ENCODE peak calls at places on chromosomes 4 and X, in eight cellular contexts. One of them, this sample, is unnamed.

GRCh38 chr4:129751646-129752045 is 655.7 kb downstream of the C4orf33 start:
- DNase-seq in psoas muscle: no peak
- DNase-seq in stimulated activated CD4-positive, alpha-beta T cell treated with anti-CD3 and anti-CD28 coated beads, Interleukin-15, amount 100 ng/mL, for 48 hours: no peak
- DNase-seq in activated gamma-delta T cell treated with Interleukin-2 at 50 U/mL for 16 hours: no peak
- DNase-seq in activated CD4-positive, alpha-beta T cell treated with anti-CD3 and anti-CD28 coated beads, Interleukin-2, amount 10 ng/mL, durations not matched to agents 7 days and 5 days: no peak
- DNase-seq in tibial artery: no peak
- DNase-seq in D341Med: no peak
- DNase-seq in AG20443: no peak
- DNase-seq in this sample: no peak

GRCh38 chrX:42269186-42269585 is 345.8 kb upstream of the CASK start:
- DNase-seq in D341Med: no peak
- DNase-seq in activated CD4-positive, alpha-beta T cell treated with anti-CD3 and anti-CD28 coated beads, Interleukin-2, amount 10 ng/mL, durations not matched to agents 7 days and 5 days: no peak
- DNase-seq in psoas muscle: no peak
- DNase-seq in activated gamma-delta T cell treated with Interleukin-2 at 50 U/mL for 16 hours: no peak
- DNase-seq in AG20443: no peak
- DNase-seq in stimulated activated CD4-positive, alpha-beta T cell treated with anti-CD3 and anti-CD28 coated beads, Interleukin-15, amount 100 ng/mL, for 48 hours: no peak
- DNase-seq in tibial artery: no peak
- DNase-seq in this sample: no peak

GRCh38 chr4:99207911-99208718 is 10.9 kb downstream of the ADH6 start:
- DNase-seq in AG20443: no peak
- DNase-seq in stimulated activated CD4-positive, alpha-beta T cell treated with anti-CD3 and anti-CD28 coated beads, Interleukin-15, amount 100 ng/mL, for 48 hours: no peak
- DNase-seq in psoas muscle: no peak
- DNase-seq in activated CD4-positive, alpha-beta T cell treated with anti-CD3 and anti-CD28 coated beads, Interleukin-2, amount 10 ng/mL, durations not matched to agents 7 days and 5 days: no peak
- DNase-seq in tibial artery: no peak
- DNase-seq in D341Med: no peak
- DNase-seq in activated gamma-delta T cell treated with Interleukin-2 at 50 U/mL for 16 hours: no peak
- DNase-seq in this sample: no peak

GRCh38 chr4:140156529-140157171 is 2.7 kb upstream of the MAML3 start:
- DNase-seq in D341Med: no peak
- DNase-seq in tibial artery: no peak
- DNase-seq in AG20443: no peak
- DNase-seq in activated CD4-positive, alpha-beta T cell treated with anti-CD3 and anti-CD28 coated beads, Interleukin-2, amount 10 ng/mL, durations not matched to agents 7 days and 5 days: peak
- DNase-seq in activated gamma-delta T cell treated with Interleukin-2 at 50 U/mL for 16 hours: no peak
- DNase-seq in psoas muscle: no peak
- DNase-seq in stimulated activated CD4-positive, alpha-beta T cell treated with anti-CD3 and anti-CD28 coated beads, Interleukin-15, amount 100 ng/mL, for 48 hours: no peak
- DNase-seq in this sample: no peak

GRCh38 chr4:48780867-48781219 is 764 bp upstream of the FRYL start:
- DNase-seq in psoas muscle: peak
- DNase-seq in D341Med: no peak
- DNase-seq in activated CD4-positive, alpha-beta T cell treated with anti-CD3 and anti-CD28 coated beads, Interleukin-2, amount 10 ng/mL, durations not matched to agents 7 days and 5 days: peak
- DNase-seq in stimulated activated CD4-positive, alpha-beta T cell treated with anti-CD3 and anti-CD28 coated beads, Interleukin-15, amount 100 ng/mL, for 48 hours: peak
- DNase-seq in AG20443: peak
- DNase-seq in activated gamma-delta T cell treated with Interleukin-2 at 50 U/mL for 16 hours: peak
- DNase-seq in tibial artery: no peak
- DNase-seq in this sample: no peak

GRCh38 chr4:9771069-9771468 is 10.4 kb upstream of the DRD5 start:
- DNase-seq in activated CD4-positive, alpha-beta T cell treated with anti-CD3 and anti-CD28 coated beads, Interleukin-2, amount 10 ng/mL, durations not matched to agents 7 days and 5 days: no peak
- DNase-seq in activated gamma-delta T cell treated with Interleukin-2 at 50 U/mL for 16 hours: no peak
- DNase-seq in AG20443: no peak
- DNase-seq in psoas muscle: no peak
- DNase-seq in stimulated activated CD4-positive, alpha-beta T cell treated with anti-CD3 and anti-CD28 coated beads, Interleukin-15, amount 100 ng/mL, for 48 hours: no peak
- DNase-seq in D341Med: no peak
- DNase-seq in tibial artery: no peak
- DNase-seq in this sample: no peak

GRCh38 chr4:80423553-80424224 is 88.2 kb downstream of the CFAP299 start:
- DNase-seq in stimulated activated CD4-positive, alpha-beta T cell treated with anti-CD3 and anti-CD28 coated beads, Interleukin-15, amount 100 ng/mL, for 48 hours: no peak
- DNase-seq in tibial artery: no peak
- DNase-seq in AG20443: peak
- DNase-seq in activated gamma-delta T cell treated with Interleukin-2 at 50 U/mL for 16 hours: no peak
- DNase-seq in activated CD4-positive, alpha-beta T cell treated with anti-CD3 and anti-CD28 coated beads, Interleukin-2, amount 10 ng/mL, durations not matched to agents 7 days and 5 days: no peak
- DNase-seq in D341Med: no peak
- DNase-seq in psoas muscle: no peak
- DNase-seq in this sample: no peak

GRCh38 chr4:24657768-24658617 is 73.6 kb upstream of the DHX15 start:
- DNase-seq in stimulated activated CD4-positive, alpha-beta T cell treated with anti-CD3 and anti-CD28 coated beads, Interleukin-15, amount 100 ng/mL, for 48 hours: no peak
- DNase-seq in psoas muscle: no peak
- DNase-seq in tibial artery: no peak
- DNase-seq in activated gamma-delta T cell treated with Interleukin-2 at 50 U/mL for 16 hours: no peak
- DNase-seq in activated CD4-positive, alpha-beta T cell treated with anti-CD3 and anti-CD28 coated beads, Interleukin-2, amount 10 ng/mL, durations not matched to agents 7 days and 5 days: peak
- DNase-seq in AG20443: peak
- DNase-seq in D341Med: no peak
- DNase-seq in this sample: peak

GRCh38 chr4:3747582-3747906 is 18.6 kb upstream of the ADRA2C start:
- DNase-seq in tibial artery: no peak
- DNase-seq in stimulated activated CD4-positive, alpha-beta T cell treated with anti-CD3 and anti-CD28 coated beads, Interleukin-15, amount 100 ng/mL, for 48 hours: no peak
- DNase-seq in D341Med: peak
- DNase-seq in activated gamma-delta T cell treated with Interleukin-2 at 50 U/mL for 16 hours: peak
- DNase-seq in activated CD4-positive, alpha-beta T cell treated with anti-CD3 and anti-CD28 coated beads, Interleukin-2, amount 10 ng/mL, durations not matched to agents 7 days and 5 days: no peak
- DNase-seq in psoas muscle: no peak
- DNase-seq in AG20443: peak
- DNase-seq in this sample: no peak

GRCh38 chr4:145177511-145177905 is 2.9 kb downstream of the OTUD4 start:
- DNase-seq in tibial artery: no peak
- DNase-seq in activated gamma-delta T cell treated with Interleukin-2 at 50 U/mL for 16 hours: no peak
- DNase-seq in activated CD4-positive, alpha-beta T cell treated with anti-CD3 and anti-CD28 coated beads, Interleukin-2, amount 10 ng/mL, durations not matched to agents 7 days and 5 days: no peak
- DNase-seq in D341Med: no peak
- DNase-seq in AG20443: peak
- DNase-seq in stimulated activated CD4-positive, alpha-beta T cell treated with anti-CD3 and anti-CD28 coated beads, Interleukin-15, amount 100 ng/mL, for 48 hours: no peak
- DNase-seq in psoas muscle: no peak
- DNase-seq in this sample: peak

GRCh38 chr4:178165251-178165650 is 723.0 kb upstream of the AGA start:
- DNase-seq in AG20443: no peak
- DNase-seq in activated CD4-positive, alpha-beta T cell treated with anti-CD3 and anti-CD28 coated beads, Interleukin-2, amount 10 ng/mL, durations not matched to agents 7 days and 5 days: no peak
- DNase-seq in psoas muscle: no peak
- DNase-seq in tibial artery: no peak
- DNase-seq in activated gamma-delta T cell treated with Interleukin-2 at 50 U/mL for 16 hours: no peak
- DNase-seq in stimulated activated CD4-positive, alpha-beta T cell treated with anti-CD3 and anti-CD28 coated beads, Interleukin-15, amount 100 ng/mL, for 48 hours: no peak
- DNase-seq in D341Med: no peak
- DNase-seq in this sample: no peak

GRCh38 chrX:75365243-75365975 is 91.5 kb downstream of the UPRT start:
- DNase-seq in AG20443: no peak
- DNase-seq in stimulated activated CD4-positive, alpha-beta T cell treated with anti-CD3 and anti-CD28 coated beads, Interleukin-15, amount 100 ng/mL, for 48 hours: no peak
- DNase-seq in activated gamma-delta T cell treated with Interleukin-2 at 50 U/mL for 16 hours: no peak
- DNase-seq in D341Med: no peak
- DNase-seq in activated CD4-positive, alpha-beta T cell treated with anti-CD3 and anti-CD28 coated beads, Interleukin-2, amount 10 ng/mL, durations not matched to agents 7 days and 5 days: no peak
- DNase-seq in psoas muscle: no peak
- DNase-seq in tibial artery: no peak
- DNase-seq in this sample: no peak

GRCh38 chrX:48958635-48959094 is 1.3 kb upstream of the OTUD5 start:
- DNase-seq in activated gamma-delta T cell treated with Interleukin-2 at 50 U/mL for 16 hours: no peak
- DNase-seq in AG20443: peak
- DNase-seq in tibial artery: peak
- DNase-seq in D341Med: peak
- DNase-seq in psoas muscle: peak
- DNase-seq in stimulated activated CD4-positive, alpha-beta T cell treated with anti-CD3 and anti-CD28 coated beads, Interleukin-15, amount 100 ng/mL, for 48 hours: no peak
- DNase-seq in activated CD4-positive, alpha-beta T cell treated with anti-CD3 and anti-CD28 coated beads, Interleukin-2, amount 10 ng/mL, durations not matched to agents 7 days and 5 days: peak
- DNase-seq in this sample: peak

GRCh38 chrX:2677764-2678163 is 13.3 kb upstream of the CD99 start:
- DNase-seq in D341Med: no peak
- DNase-seq in stimulated activated CD4-positive, alpha-beta T cell treated with anti-CD3 and anti-CD28 coated beads, Interleukin-15, amount 100 ng/mL, for 48 hours: no peak
- DNase-seq in activated CD4-positive, alpha-beta T cell treated with anti-CD3 and anti-CD28 coated beads, Interleukin-2, amount 10 ng/mL, durations not matched to agents 7 days and 5 days: no peak
- DNase-seq in activated gamma-delta T cell treated with Interleukin-2 at 50 U/mL for 16 hours: no peak
- DNase-seq in tibial artery: peak
- DNase-seq in psoas muscle: peak
- DNase-seq in AG20443: peak
- DNase-seq in this sample: peak

GRCh38 chr4:148375581-148375980 is 66.6 kb downstream of the NR3C2 start:
- DNase-seq in activated CD4-positive, alpha-beta T cell treated with anti-CD3 and anti-CD28 coated beads, Interleukin-2, amount 10 ng/mL, durations not matched to agents 7 days and 5 days: no peak
- DNase-seq in stimulated activated CD4-positive, alpha-beta T cell treated with anti-CD3 and anti-CD28 coated beads, Interleukin-15, amount 100 ng/mL, for 48 hours: no peak
- DNase-seq in tibial artery: no peak
- DNase-seq in D341Med: no peak
- DNase-seq in AG20443: no peak
- DNase-seq in psoas muscle: no peak
- DNase-seq in activated gamma-delta T cell treated with Interleukin-2 at 50 U/mL for 16 hours: no peak
- DNase-seq in this sample: no peak

GRCh38 chr4:88803600-88804096 is 106.0 kb upstream of the NAP1L5 start:
- DNase-seq in tibial artery: peak
- DNase-seq in psoas muscle: no peak
- DNase-seq in activated gamma-delta T cell treated with Interleukin-2 at 50 U/mL for 16 hours: no peak
- DNase-seq in D341Med: no peak
- DNase-seq in stimulated activated CD4-positive, alpha-beta T cell treated with anti-CD3 and anti-CD28 coated beads, Interleukin-15, amount 100 ng/mL, for 48 hours: peak
- DNase-seq in activated CD4-positive, alpha-beta T cell treated with anti-CD3 and anti-CD28 coated beads, Interleukin-2, amount 10 ng/mL, durations not matched to agents 7 days and 5 days: peak
- DNase-seq in AG20443: peak
- DNase-seq in this sample: peak

GRCh38 chrX:46758163-46758955 is 559 bp downstream of the SLC9A7 start:
- DNase-seq in D341Med: no peak
- DNase-seq in AG20443: no peak
- DNase-seq in tibial artery: no peak
- DNase-seq in activated gamma-delta T cell treated with Interleukin-2 at 50 U/mL for 16 hours: peak
- DNase-seq in stimulated activated CD4-positive, alpha-beta T cell treated with anti-CD3 and anti-CD28 coated beads, Interleukin-15, amount 100 ng/mL, for 48 hours: no peak
- DNase-seq in psoas muscle: no peak
- DNase-seq in activated CD4-positive, alpha-beta T cell treated with anti-CD3 and anti-CD28 coated beads, Interleukin-2, amount 10 ng/mL, durations not matched to agents 7 days and 5 days: peak
- DNase-seq in this sample: no peak

GRCh38 chrX:42992199-42992943 is 214.4 kb upstream of the PPP1R2C start:
- DNase-seq in tibial artery: no peak
- DNase-seq in D341Med: no peak
- DNase-seq in stimulated activated CD4-positive, alpha-beta T cell treated with anti-CD3 and anti-CD28 coated beads, Interleukin-15, amount 100 ng/mL, for 48 hours: no peak
- DNase-seq in AG20443: no peak
- DNase-seq in psoas muscle: no peak
- DNase-seq in activated CD4-positive, alpha-beta T cell treated with anti-CD3 and anti-CD28 coated beads, Interleukin-2, amount 10 ng/mL, durations not matched to agents 7 days and 5 days: no peak
- DNase-seq in activated gamma-delta T cell treated with Interleukin-2 at 50 U/mL for 16 hours: no peak
- DNase-seq in this sample: no peak

GRCh38 chrX:87805829-87806490 is 288.4 kb downstream of the KLHL4 start:
- DNase-seq in stimulated activated CD4-positive, alpha-beta T cell treated with anti-CD3 and anti-CD28 coated beads, Interleukin-15, amount 100 ng/mL, for 48 hours: no peak
- DNase-seq in AG20443: no peak
- DNase-seq in D341Med: no peak
- DNase-seq in activated CD4-positive, alpha-beta T cell treated with anti-CD3 and anti-CD28 coated beads, Interleukin-2, amount 10 ng/mL, durations not matched to agents 7 days and 5 days: no peak
- DNase-seq in psoas muscle: no peak
- DNase-seq in activated gamma-delta T cell treated with Interleukin-2 at 50 U/mL for 16 hours: no peak
- DNase-seq in tibial artery: no peak
- DNase-seq in this sample: no peak

GRCh38 chrX:111585337-111585736 is 73.9 kb downstream of the SERTM2 start:
- DNase-seq in AG20443: no peak
- DNase-seq in activated CD4-positive, alpha-beta T cell treated with anti-CD3 and anti-CD28 coated beads, Interleukin-2, amount 10 ng/mL, durations not matched to agents 7 days and 5 days: no peak
- DNase-seq in D341Med: no peak
- DNase-seq in activated gamma-delta T cell treated with Interleukin-2 at 50 U/mL for 16 hours: no peak
- DNase-seq in stimulated activated CD4-positive, alpha-beta T cell treated with anti-CD3 and anti-CD28 coated beads, Interleukin-15, amount 100 ng/mL, for 48 hours: no peak
- DNase-seq in tibial artery: no peak
- DNase-seq in psoas muscle: no peak
- DNase-seq in this sample: no peak

GRCh38 chr4:73856518-73856917 is 3.4 kb downstream of the PF4V1 start:
- DNase-seq in activated CD4-positive, alpha-beta T cell treated with anti-CD3 and anti-CD28 coated beads, Interleukin-2, amount 10 ng/mL, durations not matched to agents 7 days and 5 days: no peak
- DNase-seq in stimulated activated CD4-positive, alpha-beta T cell treated with anti-CD3 and anti-CD28 coated beads, Interleukin-15, amount 100 ng/mL, for 48 hours: no peak
- DNase-seq in D341Med: no peak
- DNase-seq in tibial artery: no peak
- DNase-seq in AG20443: peak
- DNase-seq in psoas muscle: no peak
- DNase-seq in activated gamma-delta T cell treated with Interleukin-2 at 50 U/mL for 16 hours: no peak
- DNase-seq in this sample: no peak

GRCh38 chr4:178137732-178138471 is 695.7 kb upstream of the AGA start:
- DNase-seq in stimulated activated CD4-positive, alpha-beta T cell treated with anti-CD3 and anti-CD28 coated beads, Interleukin-15, amount 100 ng/mL, for 48 hours: no peak
- DNase-seq in AG20443: no peak
- DNase-seq in activated CD4-positive, alpha-beta T cell treated with anti-CD3 and anti-CD28 coated beads, Interleukin-2, amount 10 ng/mL, durations not matched to agents 7 days and 5 days: no peak
- DNase-seq in tibial artery: peak
- DNase-seq in activated gamma-delta T cell treated with Interleukin-2 at 50 U/mL for 16 hours: no peak
- DNase-seq in psoas muscle: no peak
- DNase-seq in D341Med: no peak
- DNase-seq in this sample: no peak

GRCh38 chrX:4110964-4111363 is 397.5 kb upstream of the PRKX start:
- DNase-seq in activated gamma-delta T cell treated with Interleukin-2 at 50 U/mL for 16 hours: no peak
- DNase-seq in tibial artery: no peak
- DNase-seq in activated CD4-positive, alpha-beta T cell treated with anti-CD3 and anti-CD28 coated beads, Interleukin-2, amount 10 ng/mL, durations not matched to agents 7 days and 5 days: no peak
- DNase-seq in psoas muscle: no peak
- DNase-seq in D341Med: no peak
- DNase-seq in stimulated activated CD4-positive, alpha-beta T cell treated with anti-CD3 and anti-CD28 coated beads, Interleukin-15, amount 100 ng/mL, for 48 hours: no peak
- DNase-seq in AG20443: no peak
- DNase-seq in this sample: no peak

GRCh38 chr4:15948826-15949225 is 10.3 kb upstream of the FGFBP1 start:
- DNase-seq in tibial artery: no peak
- DNase-seq in activated gamma-delta T cell treated with Interleukin-2 at 50 U/mL for 16 hours: no peak
- DNase-seq in D341Med: no peak
- DNase-seq in psoas muscle: no peak
- DNase-seq in AG20443: no peak
- DNase-seq in stimulated activated CD4-positive, alpha-beta T cell treated with anti-CD3 and anti-CD28 coated beads, Interleukin-15, amount 100 ng/mL, for 48 hours: no peak
- DNase-seq in activated CD4-positive, alpha-beta T cell treated with anti-CD3 and anti-CD28 coated beads, Interleukin-2, amount 10 ng/mL, durations not matched to agents 7 days and 5 days: no peak
- DNase-seq in this sample: no peak

GRCh38 chr4:3340703-3341088 is 47.9 kb downstream of the RGS12 start:
- DNase-seq in stimulated activated CD4-positive, alpha-beta T cell treated with anti-CD3 and anti-CD28 coated beads, Interleukin-15, amount 100 ng/mL, for 48 hours: no peak
- DNase-seq in tibial artery: no peak
- DNase-seq in activated gamma-delta T cell treated with Interleukin-2 at 50 U/mL for 16 hours: no peak
- DNase-seq in psoas muscle: peak
- DNase-seq in D341Med: no peak
- DNase-seq in AG20443: no peak
- DNase-seq in activated CD4-positive, alpha-beta T cell treated with anti-CD3 and anti-CD28 coated beads, Interleukin-2, amount 10 ng/mL, durations not matched to agents 7 days and 5 days: no peak
- DNase-seq in this sample: no peak

GRCh38 chrX:116246261-116246660 is 75.7 kb downstream of the AGTR2 start:
- DNase-seq in D341Med: no peak
- DNase-seq in activated CD4-positive, alpha-beta T cell treated with anti-CD3 and anti-CD28 coated beads, Interleukin-2, amount 10 ng/mL, durations not matched to agents 7 days and 5 days: no peak
- DNase-seq in AG20443: no peak
- DNase-seq in stimulated activated CD4-positive, alpha-beta T cell treated with anti-CD3 and anti-CD28 coated beads, Interleukin-15, amount 100 ng/mL, for 48 hours: no peak
- DNase-seq in activated gamma-delta T cell treated with Interleukin-2 at 50 U/mL for 16 hours: no peak
- DNase-seq in tibial artery: no peak
- DNase-seq in psoas muscle: no peak
- DNase-seq in this sample: no peak

GRCh38 chr4:2660596-2661211 is 95.4 kb downstream of the TNIP2 start:
- DNase-seq in psoas muscle: no peak
- DNase-seq in activated gamma-delta T cell treated with Interleukin-2 at 50 U/mL for 16 hours: no peak
- DNase-seq in tibial artery: no peak
- DNase-seq in activated CD4-positive, alpha-beta T cell treated with anti-CD3 and anti-CD28 coated beads, Interleukin-2, amount 10 ng/mL, durations not matched to agents 7 days and 5 days: no peak
- DNase-seq in AG20443: no peak
- DNase-seq in D341Med: no peak
- DNase-seq in stimulated activated CD4-positive, alpha-beta T cell treated with anti-CD3 and anti-CD28 coated beads, Interleukin-15, amount 100 ng/mL, for 48 hours: no peak
- DNase-seq in this sample: no peak

GRCh38 chr4:6308890-6309643 is 39.4 kb downstream of the WFS1 start:
- DNase-seq in activated CD4-positive, alpha-beta T cell treated with anti-CD3 and anti-CD28 coated beads, Interleukin-2, amount 10 ng/mL, durations not matched to agents 7 days and 5 days: no peak
- DNase-seq in D341Med: no peak
- DNase-seq in psoas muscle: no peak
- DNase-seq in tibial artery: no peak
- DNase-seq in activated gamma-delta T cell treated with Interleukin-2 at 50 U/mL for 16 hours: peak
- DNase-seq in stimulated activated CD4-positive, alpha-beta T cell treated with anti-CD3 and anti-CD28 coated beads, Interleukin-15, amount 100 ng/mL, for 48 hours: peak
- DNase-seq in AG20443: no peak
- DNase-seq in this sample: no peak

GRCh38 chrX:150482537-150483217 is 85.7 kb upstream of the MTM1 start:
- DNase-seq in tibial artery: no peak
- DNase-seq in AG20443: peak
- DNase-seq in activated CD4-positive, alpha-beta T cell treated with anti-CD3 and anti-CD28 coated beads, Interleukin-2, amount 10 ng/mL, durations not matched to agents 7 days and 5 days: peak
- DNase-seq in D341Med: no peak
- DNase-seq in psoas muscle: no peak
- DNase-seq in stimulated activated CD4-positive, alpha-beta T cell treated with anti-CD3 and anti-CD28 coated beads, Interleukin-15, amount 100 ng/mL, for 48 hours: peak
- DNase-seq in activated gamma-delta T cell treated with Interleukin-2 at 50 U/mL for 16 hours: no peak
- DNase-seq in this sample: no peak

GRCh38 chr4:101244349-101244748 is 103.0 kb downstream of the PPP3CA start:
- DNase-seq in stimulated activated CD4-positive, alpha-beta T cell treated with anti-CD3 and anti-CD28 coated beads, Interleukin-15, amount 100 ng/mL, for 48 hours: no peak
- DNase-seq in D341Med: no peak
- DNase-seq in psoas muscle: no peak
- DNase-seq in AG20443: no peak
- DNase-seq in activated gamma-delta T cell treated with Interleukin-2 at 50 U/mL for 16 hours: no peak
- DNase-seq in tibial artery: no peak
- DNase-seq in activated CD4-positive, alpha-beta T cell treated with anti-CD3 and anti-CD28 coated beads, Interleukin-2, amount 10 ng/mL, durations not matched to agents 7 days and 5 days: no peak
- DNase-seq in this sample: no peak

GRCh38 chr4:47473351-47473750 is 9.8 kb upstream of the COMMD8 start:
- DNase-seq in psoas muscle: no peak
- DNase-seq in tibial artery: no peak
- DNase-seq in AG20443: no peak
- DNase-seq in activated gamma-delta T cell treated with Interleukin-2 at 50 U/mL for 16 hours: no peak
- DNase-seq in D341Med: no peak
- DNase-seq in activated CD4-positive, alpha-beta T cell treated with anti-CD3 and anti-CD28 coated beads, Interleukin-2, amount 10 ng/mL, durations not matched to agents 7 days and 5 days: no peak
- DNase-seq in stimulated activated CD4-positive, alpha-beta T cell treated with anti-CD3 and anti-CD28 coated beads, Interleukin-15, amount 100 ng/mL, for 48 hours: no peak
- DNase-seq in this sample: no peak

GRCh38 chrX:153863251-153863991 is 22.6 kb downstream of the L1CAM start:
- DNase-seq in psoas muscle: no peak
- DNase-seq in D341Med: no peak
- DNase-seq in stimulated activated CD4-positive, alpha-beta T cell treated with anti-CD3 and anti-CD28 coated beads, Interleukin-15, amount 100 ng/mL, for 48 hours: no peak
- DNase-seq in tibial artery: no peak
- DNase-seq in activated gamma-delta T cell treated with Interleukin-2 at 50 U/mL for 16 hours: no peak
- DNase-seq in AG20443: no peak
- DNase-seq in activated CD4-positive, alpha-beta T cell treated with anti-CD3 and anti-CD28 coated beads, Interleukin-2, amount 10 ng/mL, durations not matched to agents 7 days and 5 days: no peak
- DNase-seq in this sample: no peak

GRCh38 chrX:129613596-129613995 is 41.2 kb downstream of the APLN start:
- DNase-seq in tibial artery: no peak
- DNase-seq in stimulated activated CD4-positive, alpha-beta T cell treated with anti-CD3 and anti-CD28 coated beads, Interleukin-15, amount 100 ng/mL, for 48 hours: no peak
- DNase-seq in D341Med: no peak
- DNase-seq in activated CD4-positive, alpha-beta T cell treated with anti-CD3 and anti-CD28 coated beads, Interleukin-2, amount 10 ng/mL, durations not matched to agents 7 days and 5 days: no peak
- DNase-seq in AG20443: no peak
- DNase-seq in activated gamma-delta T cell treated with Interleukin-2 at 50 U/mL for 16 hours: no peak
- DNase-seq in psoas muscle: no peak
- DNase-seq in this sample: no peak

GRCh38 chr4:2741626-2742025 is 14.5 kb downstream of the TNIP2 start:
- DNase-seq in AG20443: no peak
- DNase-seq in activated gamma-delta T cell treated with Interleukin-2 at 50 U/mL for 16 hours: no peak
- DNase-seq in activated CD4-positive, alpha-beta T cell treated with anti-CD3 and anti-CD28 coated beads, Interleukin-2, amount 10 ng/mL, durations not matched to agents 7 days and 5 days: no peak
- DNase-seq in psoas muscle: no peak
- DNase-seq in tibial artery: no peak
- DNase-seq in stimulated activated CD4-positive, alpha-beta T cell treated with anti-CD3 and anti-CD28 coated beads, Interleukin-15, amount 100 ng/mL, for 48 hours: no peak
- DNase-seq in D341Med: peak
- DNase-seq in this sample: no peak

This sample was measured in foreskin melanocyte.